ENCODE peak calls at places on chromosomes 7 and 10, in ten cellular contexts. D is BJ, E is GM06990, U is prostate gland, V is BE2C, X is pancreas, B is tibial artery, C is heart right ventricle, Q is HepG2, A is IMR-90. H is an unnamed sample. For H3K36me3, the result is how much of the 10 kb centered on the place peaks cover.

GRCh38 chr10:814536-815302 is 116.8 kb downstream of the LARP4B start:
- DNase-seq in D (no peak), E (no peak), U (no peak), V (no peak), X (no peak), B (no peak), C (no peak), Q (no peak), A (no peak), H (no peak)

GRCh38 chr10:68989317-68989990 is 851 bp downstream of the KIFBP start:
- DNase-seq in D (no peak), E (no peak), U (no peak), V (no peak), X (no peak), B (no peak), C (no peak), Q (no peak), A (peak), H (no peak)

GRCh38 chr10:122165914-122166313 is 105.2 kb upstream of the BTBD16 start:
- DNase-seq in D (no peak), E (no peak), U (no peak), V (no peak), X (no peak), B (no peak), C (no peak), Q (no peak), A (no peak), H (no peak)

GRCh38 chr10:65891073-65891981 is 1034.5 kb upstream of the LRRTM3 start:
- DNase-seq in D (no peak), E (peak), U (no peak), V (no peak), X (no peak), B (no peak), C (no peak), Q (no peak), A (no peak), H (no peak)

GRCh38 chr7:155381852-155382801 is 75.8 kb upstream of the EN2 start:
- DNase-seq in D (no peak), E (no peak), U (no peak), V (no peak), X (no peak), B (no peak), C (no peak), Q (no peak), A (no peak), H (no peak)

GRCh38 chr10:58723977-58724376 is 211.3 kb downstream of the BICC1 start:
- DNase-seq in D (no peak), E (no peak), U (no peak), V (no peak), X (no peak), B (no peak), C (no peak), Q (no peak), A (peak), H (no peak)

GRCh38 chr7:139626817-139627216 is 103.3 kb downstream of the CLEC2L start:
- DNase-seq in D (no peak), E (no peak), U (no peak), V (no peak), X (no peak), B (no peak), C (no peak), Q (no peak), A (no peak), H (no peak)

GRCh38 chr10:60488111-60488669 is 98.5 kb upstream of the ANK3 start:
- DNase-seq in D (no peak), E (no peak), U (no peak), V (no peak), X (no peak), B (no peak), C (no peak), Q (no peak), A (no peak), H (no peak)

GRCh38 chr10:317219-317868 is 182.1 kb downstream of the ZMYND11 start:
- DNase-seq in D (no peak), E (peak), U (no peak), V (no peak), X (no peak), B (no peak), C (peak), Q (no peak), A (peak), H (peak)

GRCh38 chr10:22629843-22630228 is 84.5 kb downstream of the PIP4K2A start:
- DNase-seq in D (no peak), E (peak), U (no peak), V (no peak), X (no peak), B (no peak), C (no peak), Q (no peak), A (no peak), H (no peak)

GRCh38 chr7:140045697-140046096 is 17.1 kb downstream of the PARP12 start:
- DNase-seq in D (no peak), E (no peak), U (no peak), V (no peak), X (no peak), B (no peak), C (no peak), Q (peak), A (no peak), H (no peak)

GRCh38 chr7:96303105-96303685 is 18.7 kb downstream of the SLC25A13 start:
- DNase-seq in D (no peak), E (no peak), U (peak), V (no peak), X (peak), B (no peak), C (no peak), Q (peak), A (peak), H (no peak)

GRCh38 chr7:101087334-101088068 is 2.2 kb downstream of the TRIM56 start:
- DNase-seq in D (no peak), E (no peak), U (peak), V (no peak), X (no peak), B (no peak), C (no peak), Q (no peak), A (no peak), H (no peak)

GRCh38 chr10:28375399-28376354 is 72.8 kb upstream of the MPP7 start:
- DNase-seq in D (no peak), E (no peak), U (peak), V (no peak), X (peak), B (no peak), C (no peak), Q (no peak), A (peak), H (peak)

GRCh38 chr10:110221721-110222261 is 14.4 kb downstream of the MXI1 start:
- DNase-seq in D (peak), E (peak), U (peak), V (peak), X (peak), B (peak), C (peak), Q (no peak), A (peak), H (peak)

GRCh38 chr10:70584366-70584765 is 18.2 kb downstream of the PRF1 start:
- DNase-seq in D (no peak), E (no peak), U (no peak), V (no peak), X (no peak), B (peak), C (no peak), Q (no peak), A (no peak), H (no peak)

GRCh38 chr7:66920256-66920655 is 769 bp upstream of the TMEM248 start:
- DNase-seq in D (no peak), E (no peak), U (no peak), V (no peak), X (no peak), B (no peak), C (no peak), Q (no peak), A (no peak), H (no peak)

GRCh38 chr10:6299234-6299633 is 96.5 kb downstream of the PFKFB3 start:
- DNase-seq in D (no peak), E (no peak), U (no peak), V (no peak), X (peak), B (no peak), C (no peak), Q (peak), A (no peak), H (peak)

GRCh38 chr7:76303829-76304505 is 1.5 kb downstream of the HSPB1 start:
- DNase-seq in D (no peak), E (no peak), U (no peak), V (no peak), X (no peak), B (no peak), C (no peak), Q (peak), A (peak), H (no peak)

GRCh38 chr10:132899054-132899750 is 43.2 kb downstream of the CFAP46 start:
- DNase-seq in D (no peak), E (no peak), U (no peak), V (no peak), X (no peak), B (peak), C (no peak), Q (no peak), A (no peak), H (no peak)

GRCh38 chr10:127977368-127978009 is 70.6 kb downstream of the PTPRE start:
- DNase-seq in D (no peak), E (no peak), U (no peak), V (no peak), X (peak), B (peak), C (peak), Q (no peak), A (peak), H (peak)

GRCh38 chr7:99860281-99861127 is 16.3 kb downstream of the OR2AE1 start:
- DNase-seq in D (peak), E (no peak), U (peak), V (no peak), X (peak), B (peak), C (no peak), Q (peak), A (peak), H (peak)

GRCh38 chr7:128831994-128832879 is 2.0 kb downstream of the FLNC start:
- DNase-seq in D (no peak), E (no peak), U (no peak), V (peak), X (no peak), B (peak), C (peak), Q (no peak), A (peak), H (no peak)

GRCh38 chr10:86264481-86265231 is 101.9 kb downstream of the GRID1 start:
- DNase-seq in D (no peak), E (no peak), U (no peak), V (peak), X (no peak), B (peak), C (no peak), Q (no peak), A (no peak), H (no peak)

GRCh38 chr7:100152404-100152803 is 3.7 kb downstream of the LAMTOR4 start:
- DNase-seq in D (no peak), E (no peak), U (no peak), V (no peak), X (no peak), B (no peak), C (no peak), Q (no peak), A (no peak), H (no peak)

GRCh38 chr10:78033623-78034470 is at the start of gene RPS24:
- DNase-seq in D (peak), E (peak), U (peak), V (peak), X (peak), B (peak), C (peak), Q (peak), A (peak), H (peak)

GRCh38 chr10:112115781-112116385 is 67.7 kb downstream of the GPAM start:
- DNase-seq in D (no peak), E (no peak), U (no peak), V (peak), X (no peak), B (no peak), C (no peak), Q (peak), A (peak), H (no peak)

GRCh38 chr10:49484501-49485230 is 54.3 kb downstream of the ERCC6 start:
- DNase-seq in D (no peak), E (no peak), U (no peak), V (no peak), X (no peak), B (no peak), C (no peak), Q (no peak), A (peak), H (no peak)

GRCh38 chr7:103690576-103690975 is 244.6 kb upstream of the SLC26A5 start:
- DNase-seq in D (no peak), E (no peak), U (no peak), V (no peak), X (no peak), B (no peak), C (no peak), Q (no peak), A (peak), H (no peak)

GRCh38 chr7:69403169-69403568 is 195.1 kb upstream of the AUTS2 start:
- DNase-seq in D (no peak), E (no peak), U (no peak), V (peak), X (no peak), B (no peak), C (no peak), Q (no peak), A (no peak), H (no peak)
- TF ChIP-seq CTCF in D (no peak), E (peak), U (no peak), V (peak), X (no peak), B (no peak), C (no peak), Q (no peak), A (no peak), H (no peak)

DNA sequence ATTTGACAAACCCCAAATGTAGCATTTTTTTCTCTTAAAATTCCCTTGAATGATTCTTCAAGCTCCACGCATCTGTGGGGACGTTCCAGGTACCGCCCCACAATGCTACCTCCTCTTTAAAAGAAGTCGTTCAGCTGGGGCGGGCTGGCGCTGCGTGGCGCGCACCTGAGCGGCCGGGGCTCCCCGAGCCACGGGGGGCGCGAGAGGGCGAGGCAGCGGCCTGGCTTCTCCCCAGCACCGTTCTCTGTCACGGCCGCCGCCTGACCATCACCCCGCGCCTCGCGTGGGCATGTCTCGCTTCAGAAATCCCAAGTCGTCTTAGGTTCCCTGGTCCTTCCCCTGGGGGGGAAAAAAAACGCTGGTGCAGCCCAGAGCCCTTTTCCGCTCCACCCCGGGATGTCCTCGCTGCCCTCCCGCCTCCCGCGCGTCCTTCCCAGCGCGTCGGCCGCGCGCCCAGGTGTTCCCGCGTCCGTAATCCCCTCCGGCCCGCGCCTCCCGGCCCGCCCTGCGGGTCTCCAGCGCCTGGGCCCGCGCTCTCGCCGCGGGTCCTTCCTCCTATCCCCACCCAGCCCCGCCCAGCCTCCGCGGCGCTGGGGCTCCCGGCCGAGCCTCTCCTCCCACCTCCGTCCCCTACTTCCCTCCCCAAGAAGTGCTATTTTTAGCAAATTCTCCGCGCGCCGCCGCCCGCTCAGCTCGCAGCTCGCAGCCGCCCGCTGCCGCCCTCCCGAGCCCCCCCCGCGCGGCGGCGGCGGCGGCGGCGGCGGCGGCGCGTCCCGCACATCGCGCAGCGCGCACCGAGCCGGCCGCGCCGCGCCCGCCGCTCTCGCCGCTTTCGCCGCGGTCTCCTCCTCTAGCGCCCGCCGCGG is 58.8 kb upstream of the PRPS1L1 start:
- DNase-seq in D (no peak), E (peak), U (no peak), V (peak), X (no peak), B (peak), C (peak), Q (no peak), A (no peak), H (no peak)
- H3K4me3 ChIP-seq in D (peak), E (peak), U (peak), V (peak), X (peak), B (peak), C (peak), Q (peak), A (peak), H (peak)

GRCh38 chr10:97454330-97455036 is 8.5 kb downstream of the ZDHHC16 start:
- DNase-seq in D (no peak), E (no peak), U (peak), V (no peak), X (no peak), B (peak), C (peak), Q (no peak), A (peak), H (no peak)
- H3K36me3 ChIP-seq in D (under half), E (under half), U (under half), V (half or more), X (under half), B (half or more), C (under half), Q (half or more), A (half or more), H (under half)

GRCh38 chr7:31476073-31476745 is 37.7 kb upstream of the ITPRID1 start:
- DNase-seq in D (no peak), E (no peak), U (no peak), V (no peak), X (no peak), B (no peak), C (no peak), Q (no peak), A (no peak), H (no peak)
- TF ChIP-seq CTCF in D (no peak), E (peak), U (no peak), V (peak), X (no peak), B (no peak), C (no peak), Q (no peak), A (no peak), H (peak)

DNA sequence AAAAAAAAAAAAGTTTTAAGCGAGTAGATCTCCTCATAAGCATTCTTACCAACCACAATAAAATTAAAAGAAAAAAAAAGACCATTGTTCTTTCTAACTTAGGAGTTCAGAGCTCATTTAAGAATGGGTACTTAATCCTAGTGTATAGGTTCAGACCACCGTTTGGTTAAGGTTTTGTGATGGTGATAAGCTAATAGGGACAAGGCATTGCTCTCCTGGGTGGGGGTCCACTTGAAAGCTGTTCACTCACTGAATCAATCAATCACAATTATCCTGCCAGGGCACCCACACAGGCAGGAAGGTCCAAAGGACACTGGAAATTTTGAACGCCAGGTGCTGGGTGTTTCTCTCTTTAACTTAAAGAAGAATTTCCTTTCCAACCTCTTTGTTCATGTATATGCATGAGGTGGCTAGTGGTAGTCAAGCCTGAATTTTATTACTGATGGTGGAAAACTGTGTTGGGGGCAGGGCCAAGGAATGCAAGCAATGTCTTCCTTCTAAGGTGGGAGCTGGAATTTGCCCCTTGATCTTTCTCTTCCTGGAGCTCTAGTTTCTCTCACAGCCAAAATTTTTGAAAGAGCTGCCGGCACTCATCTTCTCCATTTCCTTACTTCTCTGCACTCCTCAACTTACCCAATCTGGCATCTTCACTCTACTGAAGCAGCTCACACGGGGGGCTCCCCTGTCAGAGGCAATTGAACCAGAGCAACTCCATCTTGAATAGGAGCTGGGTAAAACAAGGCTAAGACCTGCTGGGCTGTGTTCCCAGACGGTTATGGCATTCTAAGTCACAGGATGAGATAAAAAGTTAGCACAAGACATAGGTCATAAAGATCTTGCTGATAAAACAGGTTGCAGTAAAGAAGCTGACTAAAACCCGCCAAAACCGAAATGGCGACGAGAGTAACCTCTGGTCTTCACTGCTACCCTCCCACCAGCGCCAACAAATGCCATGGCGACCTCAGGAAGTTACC is 7.5 kb upstream of the FAM131B start:
- DNase-seq in D (no peak), E (no peak), U (no peak), V (no peak), X (no peak), B (no peak), C (no peak), Q (no peak), A (no peak), H (no peak)
- H3K4me3 ChIP-seq in D (no peak), E (no peak), U (no peak), V (no peak), X (no peak), B (no peak), C (no peak), Q (no peak), A (no peak), H (no peak)

DNA sequence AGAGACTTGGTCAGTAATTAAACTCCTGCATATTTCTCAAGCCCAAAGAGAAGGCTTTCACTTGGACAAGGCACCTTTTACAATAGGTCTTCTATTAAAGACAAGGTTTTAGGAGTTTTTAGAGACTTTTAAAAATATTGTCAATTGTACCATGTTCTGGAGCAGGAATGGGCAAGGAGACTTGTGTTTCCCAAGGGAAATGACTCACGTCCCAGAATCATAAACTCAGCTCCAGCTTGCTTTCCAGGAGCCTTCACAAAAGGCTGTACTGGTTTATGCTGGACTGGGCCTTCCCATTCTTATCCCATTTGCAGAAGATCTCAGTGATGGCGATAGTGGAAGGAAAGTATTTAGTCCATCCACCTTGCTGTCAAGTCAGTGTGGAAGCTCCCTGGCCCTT is 7.8 kb upstream of the GLI3 start:
- DNase-seq in D (no peak), E (no peak), U (no peak), V (no peak), X (no peak), B (no peak), C (no peak), Q (no peak), A (peak), H (no peak)
- H3K36me3 ChIP-seq in D (under half), E (under half), U (under half), V (under half), X (under half), B (under half), C (under half), Q (under half), A (under half), H (under half)